ENCODE peak calls at places on chromosomes 7 and 10, in seven cellular contexts. One of them, this sample, is unnamed.

GRCh38 chr7:36308031-36308430 is 81.6 kb upstream of the ANLN start:
- DNase-seq in colonic mucosa: no peak
- DNase-seq in neural progenitor cell: no peak
- DNase-seq in HCT116: no peak
- DNase-seq in mesendoderm: no peak
- DNase-seq in NT2/D1: no peak
- DNase-seq in fibroblast of lung: no peak
- DNase-seq in this sample: no peak

GRCh38 chr7:36400606-36401005 is 10.9 kb downstream of the ANLN start:
- DNase-seq in HCT116: no peak
- DNase-seq in mesendoderm: peak
- DNase-seq in fibroblast of lung: peak
- DNase-seq in NT2/D1: no peak
- DNase-seq in neural progenitor cell: no peak
- DNase-seq in colonic mucosa: no peak
- DNase-seq in this sample: no peak

GRCh38 chr10:110861476-110861875 is 10.3 kb upstream of the PDCD4 start:
- DNase-seq in HCT116: no peak
- DNase-seq in mesendoderm: no peak
- DNase-seq in fibroblast of lung: no peak
- DNase-seq in colonic mucosa: no peak
- DNase-seq in neural progenitor cell: no peak
- DNase-seq in NT2/D1: no peak
- DNase-seq in this sample: no peak

GRCh38 chr10:98402513-98402912 is 12.5 kb downstream of the PYROXD2 start:
- DNase-seq in NT2/D1: no peak
- DNase-seq in neural progenitor cell: no peak
- DNase-seq in fibroblast of lung: peak
- DNase-seq in colonic mucosa: no peak
- DNase-seq in HCT116: no peak
- DNase-seq in mesendoderm: no peak
- DNase-seq in this sample: no peak

GRCh38 chr10:127148066-127148932 is 48.1 kb downstream of the INSYN2A start:
- DNase-seq in NT2/D1: no peak
- DNase-seq in mesendoderm: peak
- DNase-seq in neural progenitor cell: no peak
- DNase-seq in colonic mucosa: no peak
- DNase-seq in fibroblast of lung: peak
- DNase-seq in HCT116: peak
- DNase-seq in this sample: no peak

GRCh38 chr10:113386005-113386404 is 166.8 kb upstream of the HABP2 start:
- DNase-seq in neural progenitor cell: no peak
- DNase-seq in fibroblast of lung: peak
- DNase-seq in NT2/D1: no peak
- DNase-seq in colonic mucosa: no peak
- DNase-seq in mesendoderm: no peak
- DNase-seq in HCT116: peak
- DNase-seq in this sample: no peak

GRCh38 chr10:100763043-100763747 is 17.8 kb downstream of the PAX2 start:
- DNase-seq in fibroblast of lung: no peak
- DNase-seq in neural progenitor cell: no peak
- DNase-seq in NT2/D1: no peak
- DNase-seq in mesendoderm: no peak
- DNase-seq in HCT116: no peak
- DNase-seq in colonic mucosa: no peak
- DNase-seq in this sample: no peak

GRCh38 chr7:140060788-140061606 is 1.8 kb downstream of the PARP12 start:
- DNase-seq in HCT116: no peak
- DNase-seq in mesendoderm: no peak
- DNase-seq in NT2/D1: no peak
- DNase-seq in colonic mucosa: peak
- DNase-seq in neural progenitor cell: no peak
- DNase-seq in fibroblast of lung: peak
- DNase-seq in this sample: no peak

GRCh38 chr10:94524146-94524545 is 21.4 kb upstream of the HELLS start:
- DNase-seq in colonic mucosa: no peak
- DNase-seq in neural progenitor cell: no peak
- DNase-seq in NT2/D1: no peak
- DNase-seq in HCT116: no peak
- DNase-seq in fibroblast of lung: peak
- DNase-seq in mesendoderm: peak
- DNase-seq in this sample: no peak

GRCh38 chr7:157255201-157255606 is 81.6 kb upstream of the DNAJB6 start:
- DNase-seq in colonic mucosa: no peak
- DNase-seq in NT2/D1: no peak
- DNase-seq in mesendoderm: no peak
- DNase-seq in neural progenitor cell: no peak
- DNase-seq in HCT116: no peak
- DNase-seq in fibroblast of lung: no peak
- DNase-seq in this sample: no peak

GRCh38 chr7:118158766-118159165 is 25.2 kb upstream of the LSM8 start:
- DNase-seq in mesendoderm: peak
- DNase-seq in colonic mucosa: no peak
- DNase-seq in neural progenitor cell: peak
- DNase-seq in HCT116: peak
- DNase-seq in NT2/D1: no peak
- DNase-seq in fibroblast of lung: no peak
- DNase-seq in this sample: no peak

GRCh38 chr7:35993663-35994622 is 159.1 kb upstream of the EEPD1 start:
- DNase-seq in neural progenitor cell: peak
- DNase-seq in HCT116: no peak
- DNase-seq in fibroblast of lung: no peak
- DNase-seq in mesendoderm: no peak
- DNase-seq in NT2/D1: no peak
- DNase-seq in colonic mucosa: no peak
- DNase-seq in this sample: no peak

GRCh38 chr10:972763-973162 is 15.5 kb upstream of the GTPBP4 start:
- DNase-seq in colonic mucosa: no peak
- DNase-seq in NT2/D1: no peak
- DNase-seq in neural progenitor cell: no peak
- DNase-seq in mesendoderm: no peak
- DNase-seq in fibroblast of lung: no peak
- DNase-seq in HCT116: no peak
- DNase-seq in this sample: no peak

GRCh38 chr10:974785-975074 is 13.5 kb upstream of the GTPBP4 start:
- DNase-seq in mesendoderm: no peak
- DNase-seq in HCT116: no peak
- DNase-seq in neural progenitor cell: no peak
- DNase-seq in NT2/D1: no peak
- DNase-seq in fibroblast of lung: no peak
- DNase-seq in colonic mucosa: no peak
- DNase-seq in this sample: no peak

GRCh38 chr10:978826-979421 is 9.3 kb upstream of the GTPBP4 start:
- DNase-seq in mesendoderm: no peak
- DNase-seq in NT2/D1: no peak
- DNase-seq in HCT116: no peak
- DNase-seq in colonic mucosa: no peak
- DNase-seq in fibroblast of lung: no peak
- DNase-seq in neural progenitor cell: no peak
- DNase-seq in this sample: no peak

GRCh38 chr10:974038-974784 is 14.0 kb upstream of the GTPBP4 start:
- DNase-seq in HCT116: no peak
- DNase-seq in fibroblast of lung: peak
- DNase-seq in neural progenitor cell: no peak
- DNase-seq in NT2/D1: no peak
- DNase-seq in mesendoderm: peak
- DNase-seq in colonic mucosa: no peak
- DNase-seq in this sample: no peak

GRCh38 chr10:976316-976715 is 11.9 kb upstream of the GTPBP4 start:
- DNase-seq in neural progenitor cell: no peak
- DNase-seq in NT2/D1: no peak
- DNase-seq in mesendoderm: no peak
- DNase-seq in colonic mucosa: no peak
- DNase-seq in HCT116: no peak
- DNase-seq in fibroblast of lung: no peak
- DNase-seq in this sample: no peak
- H3K9ac ChIP-seq in neural progenitor cell: no peak
- H3K9ac ChIP-seq in NT2/D1: no peak
- H3K9ac ChIP-seq in mesendoderm: no peak
- H3K9ac ChIP-seq in colonic mucosa: no peak
- H3K9ac ChIP-seq in HCT116: no peak
- H3K9ac ChIP-seq in fibroblast of lung: no peak
- H3K9ac ChIP-seq in this sample: no peak

GRCh38 chr10:34523017-34523767 is 291.9 kb downstream of the PARD3 start:
- DNase-seq in fibroblast of lung: peak
- DNase-seq in NT2/D1: no peak
- DNase-seq in neural progenitor cell: no peak
- DNase-seq in mesendoderm: no peak
- DNase-seq in colonic mucosa: no peak
- DNase-seq in HCT116: no peak
- DNase-seq in this sample: no peak
- H3K9ac ChIP-seq in fibroblast of lung: no peak
- H3K9ac ChIP-seq in NT2/D1: no peak
- H3K9ac ChIP-seq in neural progenitor cell: no peak
- H3K9ac ChIP-seq in mesendoderm: no peak
- H3K9ac ChIP-seq in colonic mucosa: no peak
- H3K9ac ChIP-seq in HCT116: no peak
- H3K9ac ChIP-seq in this sample: no peak

DNA sequence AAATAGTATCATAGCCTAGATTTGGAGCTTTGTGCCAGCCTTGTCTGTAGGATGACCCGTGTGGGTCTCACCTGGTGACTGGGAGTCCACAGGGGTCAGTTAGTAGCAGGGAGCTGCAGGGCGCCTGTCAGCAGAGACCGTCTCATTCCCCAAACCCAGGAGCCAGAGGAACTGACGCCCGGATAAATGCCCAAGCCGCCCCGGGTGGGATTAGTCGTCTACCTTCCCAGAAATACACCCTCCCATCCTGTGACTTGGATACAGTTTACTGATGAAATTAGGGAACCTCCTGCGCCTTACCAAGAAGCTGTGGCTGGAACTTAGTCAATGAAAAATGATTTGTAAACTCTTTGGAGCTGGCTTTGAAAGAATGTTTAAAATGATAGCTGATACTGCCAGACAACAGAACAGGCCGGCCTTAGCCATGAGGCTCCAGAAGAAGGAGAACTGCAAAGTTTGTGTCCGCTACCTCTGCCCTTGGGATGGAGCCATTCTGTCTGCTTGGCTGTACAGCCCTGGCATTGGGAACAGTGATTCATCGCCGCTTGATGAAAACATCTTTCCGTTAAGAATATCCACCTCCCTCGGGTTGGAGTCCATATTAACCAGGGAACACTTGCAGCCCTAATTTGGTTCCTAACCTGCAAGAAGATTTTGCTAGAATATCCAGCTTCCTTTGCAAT is 12.7 kb downstream of the FOXK1 start:
- DNase-seq in mesendoderm: no peak
- DNase-seq in NT2/D1: no peak
- DNase-seq in HCT116: no peak
- DNase-seq in neural progenitor cell: no peak
- DNase-seq in fibroblast of lung: peak
- DNase-seq in colonic mucosa: no peak
- DNase-seq in this sample: no peak
- H3K9ac ChIP-seq in mesendoderm: no peak
- H3K9ac ChIP-seq in NT2/D1: no peak
- H3K9ac ChIP-seq in HCT116: no peak
- H3K9ac ChIP-seq in neural progenitor cell: no peak
- H3K9ac ChIP-seq in fibroblast of lung: peak
- H3K9ac ChIP-seq in colonic mucosa: no peak
- H3K9ac ChIP-seq in this sample: no peak

GRCh38 chr7:24786306-24786705 is 29.0 kb upstream of the GSDME start:
- DNase-seq in NT2/D1: no peak
- DNase-seq in mesendoderm: no peak
- DNase-seq in colonic mucosa: no peak
- DNase-seq in neural progenitor cell: no peak
- DNase-seq in fibroblast of lung: no peak
- DNase-seq in HCT116: no peak
- DNase-seq in this sample: no peak
- H3K9ac ChIP-seq in NT2/D1: no peak
- H3K9ac ChIP-seq in mesendoderm: no peak
- H3K9ac ChIP-seq in colonic mucosa: no peak
- H3K9ac ChIP-seq in neural progenitor cell: no peak
- H3K9ac ChIP-seq in fibroblast of lung: no peak
- H3K9ac ChIP-seq in HCT116: peak
- H3K9ac ChIP-seq in this sample: no peak

GRCh38 chr7:135147341-135147898 is 452 bp upstream of the TMEM140 start:
- DNase-seq in NT2/D1: no peak
- DNase-seq in mesendoderm: no peak
- DNase-seq in HCT116: no peak
- DNase-seq in neural progenitor cell: no peak
- DNase-seq in colonic mucosa: no peak
- DNase-seq in fibroblast of lung: no peak
- DNase-seq in this sample: peak
- H3K9ac ChIP-seq in NT2/D1: no peak
- H3K9ac ChIP-seq in mesendoderm: no peak
- H3K9ac ChIP-seq in HCT116: no peak
- H3K9ac ChIP-seq in neural progenitor cell: no peak
- H3K9ac ChIP-seq in colonic mucosa: peak
- H3K9ac ChIP-seq in fibroblast of lung: peak
- H3K9ac ChIP-seq in this sample: peak

GRCh38 chr7:111173528-111173927 is 82.6 kb downstream of the LRRN3 start:
- DNase-seq in fibroblast of lung: no peak
- DNase-seq in mesendoderm: no peak
- DNase-seq in HCT116: no peak
- DNase-seq in NT2/D1: no peak
- DNase-seq in colonic mucosa: no peak
- DNase-seq in neural progenitor cell: no peak
- DNase-seq in this sample: no peak
- H3K9ac ChIP-seq in fibroblast of lung: no peak
- H3K9ac ChIP-seq in mesendoderm: no peak
- H3K9ac ChIP-seq in HCT116: no peak
- H3K9ac ChIP-seq in NT2/D1: no peak
- H3K9ac ChIP-seq in colonic mucosa: no peak
- H3K9ac ChIP-seq in neural progenitor cell: no peak
- H3K9ac ChIP-seq in this sample: no peak

This sample was measured in MM.1S.